ENCODE peak calls at places on chromosomes 3 and 15, in six cellular contexts. X is upper lobe of right lung, C is IMR-90, N is natural killer cell, Z is H9, I is pancreas. T is an unnamed sample.

GRCh38 chr15:64246364-64247189 is 83.8 kb upstream of the PPIB start:
- DNase-seq in X (no peak), C (peak), N (no peak), Z (peak), I (no peak), T (no peak)

GRCh38 chr15:47374222-47374621 is 343.1 kb upstream of the SEMA6D start:
- DNase-seq in X (no peak), C (peak), N (no peak), Z (peak), I (no peak), T (no peak)

GRCh38 chr3:129736070-129736469 is 129.6 kb upstream of the PLXND1 start:
- DNase-seq in X (no peak), C (no peak), N (no peak), Z (no peak), I (no peak), T (no peak)

GRCh38 chr3:85142626-85143025 is 183.8 kb downstream of the CADM2 start:
- DNase-seq in X (no peak), C (no peak), N (no peak), Z (no peak), I (no peak), T (no peak)

GRCh38 chr3:45617430-45618080 is 23.0 kb downstream of the LIMD1 start:
- DNase-seq in X (peak), C (no peak), N (no peak), Z (no peak), I (peak), T (peak)

GRCh38 chr3:12996181-12996506 is 77.1 kb downstream of the IQSEC1 start:
- DNase-seq in X (no peak), C (peak), N (no peak), Z (no peak), I (no peak), T (no peak)

GRCh38 chr15:70627734-70628541 is 135.4 kb downstream of the UACA start:
- DNase-seq in X (no peak), C (no peak), N (no peak), Z (no peak), I (no peak), T (no peak)

GRCh38 chr3:123421353-123422174 is 27.3 kb downstream of the ADCY5 start:
- DNase-seq in X (no peak), C (no peak), N (no peak), Z (no peak), I (peak), T (no peak)

GRCh38 chr3:30554317-30554690 is 52.1 kb upstream of the TGFBR2 start:
- DNase-seq in X (no peak), C (no peak), N (no peak), Z (no peak), I (no peak), T (no peak)

GRCh38 chr3:140244893-140245292 is 309.9 kb downstream of the CLSTN2 start:
- DNase-seq in X (no peak), C (no peak), N (no peak), Z (no peak), I (no peak), T (no peak)

GRCh38 chr3:196298521-196298920 is 11.0 kb upstream of the PCYT1A start:
- DNase-seq in X (no peak), C (no peak), N (no peak), Z (no peak), I (no peak), T (no peak)

GRCh38 chr3:12612514-12613226 is 51.2 kb downstream of the RAF1 start:
- DNase-seq in X (no peak), C (no peak), N (no peak), Z (no peak), I (no peak), T (no peak)

GRCh38 chr3:33317963-33318708 is 40.9 kb downstream of the FBXL2 start:
- DNase-seq in X (no peak), C (no peak), N (no peak), Z (no peak), I (no peak), T (no peak)

GRCh38 chr15:52137432-52138357 is 25.1 kb upstream of the BCL2L10 start:
- DNase-seq in X (no peak), C (no peak), N (no peak), Z (no peak), I (no peak), T (no peak)

GRCh38 chr3:17466028-17466427 is 276.4 kb downstream of the TBC1D5 start:
- DNase-seq in X (no peak), C (peak), N (no peak), Z (no peak), I (no peak), T (no peak)

GRCh38 chr15:61839541-61839940 is 220.7 kb downstream of the VPS13C start:
- DNase-seq in X (no peak), C (peak), N (no peak), Z (no peak), I (no peak), T (no peak)

GRCh38 chr3:31532587-31533168 is at the start of gene STT3B:
- DNase-seq in X (peak), C (peak), N (no peak), Z (peak), I (peak), T (peak)

GRCh38 chr3:34683851-34684250 is 885.4 kb downstream of the PDCD6IP start:
- DNase-seq in X (peak), C (peak), N (no peak), Z (peak), I (peak), T (no peak)

GRCh38 chr3:17577795-17578520 is 164.5 kb downstream of the TBC1D5 start:
- DNase-seq in X (no peak), C (peak), N (no peak), Z (no peak), I (no peak), T (no peak)

GRCh38 chr3:89571707-89572106 is 464.3 kb downstream of the EPHA3 start:
- DNase-seq in X (peak), C (no peak), N (no peak), Z (no peak), I (no peak), T (no peak)
- TF ChIP-seq CTCF in X (no peak), C (no peak), N (no peak), Z (no peak), I (no peak), T (no peak)

GRCh38 chr3:69179740-69180372 is 57.5 kb upstream of the LMOD3 start:
- DNase-seq in X (no peak), C (no peak), N (no peak), Z (no peak), I (no peak), T (no peak)

GRCh38 chr3:69178100-69178499 is 55.7 kb upstream of the LMOD3 start:
- DNase-seq in X (no peak), C (no peak), N (no peak), Z (no peak), I (no peak), T (no peak)

GRCh38 chr3:69181592-69182211 is 59.3 kb upstream of the LMOD3 start:
- DNase-seq in X (no peak), C (peak), N (no peak), Z (no peak), I (no peak), T (no peak)

GRCh38 chr3:69180869-69181591 is 58.6 kb upstream of the LMOD3 start:
- DNase-seq in X (no peak), C (no peak), N (no peak), Z (no peak), I (no peak), T (no peak)

DNA sequence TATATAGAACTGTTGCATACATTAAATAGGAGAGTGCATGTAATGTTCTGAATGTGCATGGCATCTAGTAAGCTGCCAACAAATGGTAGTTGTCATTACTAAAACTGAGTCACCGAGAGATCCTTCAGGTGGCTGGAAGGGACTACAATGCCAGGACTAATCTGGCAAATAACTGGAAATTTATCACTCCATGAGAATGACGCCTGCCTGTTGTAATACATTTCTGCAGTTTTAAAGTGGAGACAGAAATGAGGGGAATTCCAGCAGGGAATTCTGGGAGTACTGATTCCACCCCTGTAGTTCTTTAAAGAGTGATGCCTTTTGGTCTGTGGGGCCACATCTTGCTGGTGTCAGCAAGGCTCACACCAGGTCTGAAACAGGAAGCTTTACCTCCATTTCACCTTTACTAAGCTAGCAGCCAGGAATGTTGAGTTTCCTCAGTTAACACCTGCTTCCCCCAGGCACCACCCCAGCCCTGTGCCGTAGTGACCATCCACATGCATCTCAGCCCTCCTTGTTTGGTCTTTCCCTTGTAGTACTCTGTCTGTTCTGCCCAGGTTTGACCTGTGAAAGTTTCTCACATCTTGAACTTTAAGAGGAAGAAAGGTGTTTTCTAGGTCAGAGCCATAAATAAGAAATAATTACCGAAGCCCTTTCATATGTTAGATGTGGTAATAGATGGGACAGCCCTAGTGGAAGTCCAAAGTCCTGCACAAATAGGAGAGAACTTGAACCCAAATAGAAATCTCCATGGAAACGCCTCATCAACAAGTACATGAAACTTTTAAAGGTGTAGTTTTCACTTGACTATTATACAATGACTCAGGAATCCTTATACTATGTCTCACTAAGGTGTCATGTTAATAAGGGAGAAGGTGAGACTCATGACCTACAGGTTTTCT is 56.7 kb upstream of the LMOD3 start:
- DNase-seq in X (no peak), C (no peak), N (no peak), Z (no peak), I (no peak), T (no peak)
- TF ChIP-seq CTCF in X (no peak), C (no peak), N (no peak), Z (no peak), I (no peak), T (no peak)

DNA sequence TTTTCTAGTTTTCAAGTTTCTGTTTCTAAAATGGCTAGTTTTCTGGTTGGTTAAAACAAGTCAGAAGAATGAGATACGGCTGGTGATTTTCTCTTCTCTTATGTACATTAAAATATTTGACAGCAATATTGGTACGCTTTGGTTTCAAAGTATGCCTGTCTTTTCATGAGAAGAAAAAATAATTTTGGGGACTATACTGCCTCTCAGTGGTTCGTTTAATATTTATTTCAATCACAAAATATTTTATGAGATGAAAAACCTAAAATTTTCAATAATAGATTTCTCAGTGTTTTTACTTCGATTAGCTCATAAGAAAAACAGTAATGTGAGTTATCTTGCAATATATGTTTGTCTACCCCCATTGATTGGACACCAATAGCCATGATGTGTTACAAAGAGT is 72.8 kb upstream of the AADACL2 start:
- DNase-seq in X (no peak), C (no peak), N (no peak), Z (no peak), I (no peak), T (no peak)
- TF ChIP-seq CTCF in X (peak), C (peak), N (no peak), Z (no peak), I (no peak), T (peak)

GRCh38 chr15:69160976-69161877 is 792 bp downstream of the GLCE start:
- DNase-seq in X (peak), C (peak), N (peak), Z (peak), I (peak), T (peak)
- TF ChIP-seq CTCF in X (peak), C (peak), N (no peak), Z (peak), I (no peak), T (peak)

GRCh38 chr3:58577269-58577821 is at the start of gene FAM107A:
- DNase-seq in X (no peak), C (peak), N (no peak), Z (peak), I (peak), T (peak)
- TF ChIP-seq CTCF in X (peak), C (peak), N (no peak), Z (peak), I (no peak), T (peak)

GRCh38 chr3:54870423-54870822 is 57.4 kb downstream of the LRTM1 start:
- DNase-seq in X (no peak), C (peak), N (no peak), Z (no peak), I (no peak), T (no peak)
- TF ChIP-seq CTCF in X (peak), C (peak), N (no peak), Z (peak), I (peak), T (peak)